ENCODE peak calls at places on chromosomes 7 and 10, in nine cellular contexts. One of them, this sample, is unnamed.

GRCh38 chr10:14386202-14386593 is 55.5 kb upstream of the FRMD4A start:
- DNase-seq in MCF 10A: peak
- DNase-seq in endothelial cell: no peak
- DNase-seq in lower leg skin: no peak
- DNase-seq in GM13976: no peak
- DNase-seq in glutamatergic neuron: no peak
- DNase-seq in IMR-90: peak
- DNase-seq in BJ: peak
- DNase-seq in CD8-positive, alpha-beta T cell: no peak
- DNase-seq in this sample: peak

GRCh38 chr10:113020838-113021237 is 70.8 kb downstream of the TCF7L2 start:
- DNase-seq in CD8-positive, alpha-beta T cell: no peak
- DNase-seq in IMR-90: no peak
- DNase-seq in MCF 10A: no peak
- DNase-seq in GM13976: no peak
- DNase-seq in lower leg skin: no peak
- DNase-seq in BJ: no peak
- DNase-seq in glutamatergic neuron: no peak
- DNase-seq in endothelial cell: no peak
- DNase-seq in this sample: no peak

GRCh38 chr7:158318511-158318913 is 269.1 kb downstream of the PTPRN2 start:
- DNase-seq in IMR-90: no peak
- DNase-seq in BJ: no peak
- DNase-seq in endothelial cell: no peak
- DNase-seq in GM13976: no peak
- DNase-seq in lower leg skin: peak
- DNase-seq in MCF 10A: no peak
- DNase-seq in glutamatergic neuron: no peak
- DNase-seq in CD8-positive, alpha-beta T cell: no peak
- DNase-seq in this sample: no peak

GRCh38 chr7:120806669-120807068 is 51.3 kb downstream of the TSPAN12 start:
- DNase-seq in CD8-positive, alpha-beta T cell: no peak
- DNase-seq in MCF 10A: no peak
- DNase-seq in GM13976: peak
- DNase-seq in BJ: no peak
- DNase-seq in lower leg skin: no peak
- DNase-seq in endothelial cell: no peak
- DNase-seq in IMR-90: peak
- DNase-seq in glutamatergic neuron: no peak
- DNase-seq in this sample: no peak

GRCh38 chr7:13115157-13115772 is 427.8 kb downstream of the ARL4A start:
- DNase-seq in CD8-positive, alpha-beta T cell: no peak
- DNase-seq in GM13976: no peak
- DNase-seq in IMR-90: peak
- DNase-seq in lower leg skin: no peak
- DNase-seq in endothelial cell: no peak
- DNase-seq in BJ: no peak
- DNase-seq in glutamatergic neuron: no peak
- DNase-seq in MCF 10A: no peak
- DNase-seq in this sample: no peak

GRCh38 chr10:26438534-26439269 is 561 bp downstream of the APBB1IP start:
- DNase-seq in glutamatergic neuron: peak
- DNase-seq in IMR-90: no peak
- DNase-seq in BJ: no peak
- DNase-seq in CD8-positive, alpha-beta T cell: peak
- DNase-seq in GM13976: peak
- DNase-seq in MCF 10A: no peak
- DNase-seq in lower leg skin: peak
- DNase-seq in endothelial cell: peak
- DNase-seq in this sample: peak

GRCh38 chr10:45403151-45403550 is 29.1 kb downstream of the ALOX5 start:
- DNase-seq in endothelial cell: no peak
- DNase-seq in GM13976: no peak
- DNase-seq in lower leg skin: no peak
- DNase-seq in BJ: no peak
- DNase-seq in CD8-positive, alpha-beta T cell: no peak
- DNase-seq in MCF 10A: peak
- DNase-seq in IMR-90: peak
- DNase-seq in glutamatergic neuron: no peak
- DNase-seq in this sample: no peak

GRCh38 chr10:61063911-61064310 is 119.9 kb upstream of the RHOBTB1 start:
- DNase-seq in IMR-90: peak
- DNase-seq in BJ: no peak
- DNase-seq in GM13976: no peak
- DNase-seq in glutamatergic neuron: no peak
- DNase-seq in endothelial cell: no peak
- DNase-seq in MCF 10A: no peak
- DNase-seq in lower leg skin: no peak
- DNase-seq in CD8-positive, alpha-beta T cell: no peak
- DNase-seq in this sample: no peak

GRCh38 chr10:19290770-19291169 is 242.2 kb downstream of the MALRD1 start:
- DNase-seq in lower leg skin: no peak
- DNase-seq in IMR-90: no peak
- DNase-seq in endothelial cell: no peak
- DNase-seq in BJ: no peak
- DNase-seq in GM13976: no peak
- DNase-seq in glutamatergic neuron: no peak
- DNase-seq in CD8-positive, alpha-beta T cell: no peak
- DNase-seq in MCF 10A: no peak
- DNase-seq in this sample: no peak

GRCh38 chr10:73586583-73586984 is 4.6 kb downstream of the USP54 start:
- DNase-seq in CD8-positive, alpha-beta T cell: no peak
- DNase-seq in endothelial cell: no peak
- DNase-seq in lower leg skin: no peak
- DNase-seq in MCF 10A: peak
- DNase-seq in BJ: peak
- DNase-seq in glutamatergic neuron: no peak
- DNase-seq in GM13976: no peak
- DNase-seq in IMR-90: peak
- DNase-seq in this sample: peak

GRCh38 chr7:29115130-29115529 is 31.2 kb downstream of the CPVL start:
- DNase-seq in BJ: no peak
- DNase-seq in endothelial cell: no peak
- DNase-seq in GM13976: no peak
- DNase-seq in MCF 10A: peak
- DNase-seq in lower leg skin: peak
- DNase-seq in IMR-90: no peak
- DNase-seq in glutamatergic neuron: no peak
- DNase-seq in CD8-positive, alpha-beta T cell: no peak
- DNase-seq in this sample: no peak

GRCh38 chr10:106705576-106706526 is 458.7 kb downstream of the SORCS1 start:
- DNase-seq in IMR-90: peak
- DNase-seq in lower leg skin: no peak
- DNase-seq in endothelial cell: peak
- DNase-seq in GM13976: peak
- DNase-seq in glutamatergic neuron: peak
- DNase-seq in BJ: no peak
- DNase-seq in CD8-positive, alpha-beta T cell: no peak
- DNase-seq in MCF 10A: peak
- DNase-seq in this sample: peak

GRCh38 chr7:106839511-106839910 is 25.6 kb upstream of the PIK3CG start:
- DNase-seq in endothelial cell: no peak
- DNase-seq in IMR-90: no peak
- DNase-seq in lower leg skin: no peak
- DNase-seq in GM13976: no peak
- DNase-seq in glutamatergic neuron: no peak
- DNase-seq in MCF 10A: no peak
- DNase-seq in CD8-positive, alpha-beta T cell: no peak
- DNase-seq in BJ: no peak
- DNase-seq in this sample: no peak

GRCh38 chr7:30335763-30336487 is 51.5 kb downstream of the ZNRF2 start:
- DNase-seq in MCF 10A: no peak
- DNase-seq in endothelial cell: no peak
- DNase-seq in IMR-90: peak
- DNase-seq in GM13976: no peak
- DNase-seq in CD8-positive, alpha-beta T cell: no peak
- DNase-seq in glutamatergic neuron: no peak
- DNase-seq in lower leg skin: no peak
- DNase-seq in BJ: no peak
- DNase-seq in this sample: no peak

GRCh38 chr10:102394801-102395676 is 466 bp upstream of the NFKB2 start:
- DNase-seq in MCF 10A: peak
- DNase-seq in IMR-90: peak
- DNase-seq in CD8-positive, alpha-beta T cell: peak
- DNase-seq in lower leg skin: peak
- DNase-seq in BJ: no peak
- DNase-seq in endothelial cell: peak
- DNase-seq in glutamatergic neuron: peak
- DNase-seq in GM13976: peak
- DNase-seq in this sample: peak
- TF ChIP-seq CTCF in MCF 10A: no peak
- TF ChIP-seq CTCF in IMR-90: no peak
- TF ChIP-seq CTCF in CD8-positive, alpha-beta T cell: no peak
- TF ChIP-seq CTCF in lower leg skin: no peak
- TF ChIP-seq CTCF in BJ: no peak
- TF ChIP-seq CTCF in endothelial cell: no peak
- TF ChIP-seq CTCF in glutamatergic neuron: no peak
- TF ChIP-seq CTCF in GM13976: no peak
- TF ChIP-seq CTCF in this sample: no peak

GRCh38 chr7:150337659-150338081 is 3.8 kb downstream of the RARRES2 start:
- DNase-seq in lower leg skin: no peak
- DNase-seq in MCF 10A: no peak
- DNase-seq in CD8-positive, alpha-beta T cell: no peak
- DNase-seq in glutamatergic neuron: no peak
- DNase-seq in IMR-90: no peak
- DNase-seq in BJ: no peak
- DNase-seq in endothelial cell: no peak
- DNase-seq in GM13976: no peak
- DNase-seq in this sample: no peak
- TF ChIP-seq CTCF in lower leg skin: no peak
- TF ChIP-seq CTCF in MCF 10A: no peak
- TF ChIP-seq CTCF in CD8-positive, alpha-beta T cell: no peak
- TF ChIP-seq CTCF in glutamatergic neuron: no peak
- TF ChIP-seq CTCF in IMR-90: no peak
- TF ChIP-seq CTCF in BJ: no peak
- TF ChIP-seq CTCF in endothelial cell: no peak
- TF ChIP-seq CTCF in GM13976: no peak
- TF ChIP-seq CTCF in this sample: no peak

DNA sequence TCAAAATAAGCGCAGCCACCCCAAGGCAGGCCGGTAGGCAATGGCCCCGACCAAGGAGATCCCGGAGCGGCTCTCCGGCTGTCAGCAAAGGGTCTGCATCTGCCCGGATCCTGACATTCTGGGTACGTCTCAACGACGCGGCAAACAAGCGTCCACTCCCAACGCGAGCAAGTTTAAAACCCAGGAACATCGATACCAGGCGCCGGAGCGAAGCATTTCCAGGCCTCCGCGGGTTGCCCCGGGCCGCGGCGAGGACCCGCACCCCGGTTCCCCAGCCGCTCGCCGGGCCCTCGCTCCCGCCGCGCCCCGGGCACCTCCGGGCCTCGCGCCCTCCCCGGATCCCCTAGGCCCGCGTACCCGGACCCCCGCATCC is 456 bp downstream of the URGCP start:
- DNase-seq in MCF 10A: no peak
- DNase-seq in BJ: no peak
- DNase-seq in IMR-90: peak
- DNase-seq in CD8-positive, alpha-beta T cell: no peak
- DNase-seq in GM13976: peak
- DNase-seq in endothelial cell: peak
- DNase-seq in lower leg skin: peak
- DNase-seq in glutamatergic neuron: peak
- DNase-seq in this sample: peak
- TF ChIP-seq CTCF in MCF 10A: no peak
- TF ChIP-seq CTCF in BJ: no peak
- TF ChIP-seq CTCF in IMR-90: no peak
- TF ChIP-seq CTCF in CD8-positive, alpha-beta T cell: no peak
- TF ChIP-seq CTCF in GM13976: no peak
- TF ChIP-seq CTCF in endothelial cell: no peak
- TF ChIP-seq CTCF in lower leg skin: no peak
- TF ChIP-seq CTCF in glutamatergic neuron: no peak
- TF ChIP-seq CTCF in this sample: no peak

GRCh38 chr10:22218448-22218847 is 633 bp upstream of the EBLN1 start:
- DNase-seq in endothelial cell: no peak
- DNase-seq in GM13976: no peak
- DNase-seq in lower leg skin: no peak
- DNase-seq in MCF 10A: no peak
- DNase-seq in BJ: no peak
- DNase-seq in CD8-positive, alpha-beta T cell: no peak
- DNase-seq in IMR-90: no peak
- DNase-seq in glutamatergic neuron: no peak
- DNase-seq in this sample: no peak
- TF ChIP-seq CTCF in endothelial cell: no peak
- TF ChIP-seq CTCF in GM13976: no peak
- TF ChIP-seq CTCF in lower leg skin: no peak
- TF ChIP-seq CTCF in MCF 10A: no peak
- TF ChIP-seq CTCF in BJ: no peak
- TF ChIP-seq CTCF in CD8-positive, alpha-beta T cell: no peak
- TF ChIP-seq CTCF in IMR-90: no peak
- TF ChIP-seq CTCF in glutamatergic neuron: no peak
- TF ChIP-seq CTCF in this sample: no peak